ENCODE peak calls at places on chromosome 5, in seven cellular contexts. One of them, this sample, is unnamed.

GRCh38 chr5:108579236-108579635 is 168.5 kb upstream of the FER start:
- DNase-seq in sigmoid colon: no peak
- DNase-seq in aorta: no peak
- DNase-seq in breast epithelium: no peak
- DNase-seq in ELF-1: no peak
- DNase-seq in fibroblast of mammary gland: no peak
- DNase-seq in tibial nerve: no peak
- DNase-seq in this sample: no peak

GRCh38 chr5:178624626-178625546 is 2.0 kb downstream of the CLK4 start:
- DNase-seq in sigmoid colon: no peak
- DNase-seq in aorta: no peak
- DNase-seq in breast epithelium: no peak
- DNase-seq in ELF-1: peak
- DNase-seq in fibroblast of mammary gland: peak
- DNase-seq in tibial nerve: no peak
- DNase-seq in this sample: no peak

GRCh38 chr5:15459200-15459599 is 40.8 kb upstream of the FBXL7 start:
- DNase-seq in sigmoid colon: no peak
- DNase-seq in aorta: no peak
- DNase-seq in breast epithelium: no peak
- DNase-seq in ELF-1: no peak
- DNase-seq in fibroblast of mammary gland: no peak
- DNase-seq in tibial nerve: no peak
- DNase-seq in this sample: no peak

GRCh38 chr5:118857700-118858099 is 130.6 kb downstream of the DTWD2 start:
- DNase-seq in sigmoid colon: no peak
- DNase-seq in aorta: no peak
- DNase-seq in breast epithelium: no peak
- DNase-seq in ELF-1: no peak
- DNase-seq in fibroblast of mammary gland: peak
- DNase-seq in tibial nerve: no peak
- DNase-seq in this sample: no peak

GRCh38 chr5:96144289-96144688 is 182.6 kb upstream of the ELL2 start:
- DNase-seq in sigmoid colon: no peak
- DNase-seq in aorta: no peak
- DNase-seq in breast epithelium: no peak
- DNase-seq in ELF-1: peak
- DNase-seq in fibroblast of mammary gland: no peak
- DNase-seq in tibial nerve: no peak
- DNase-seq in this sample: no peak

GRCh38 chr5:123088031-123088805 is 823 bp upstream of the PRDM6 start:
- DNase-seq in sigmoid colon: peak
- DNase-seq in aorta: peak
- DNase-seq in breast epithelium: peak
- DNase-seq in ELF-1: peak
- DNase-seq in fibroblast of mammary gland: no peak
- DNase-seq in tibial nerve: no peak
- DNase-seq in this sample: no peak

GRCh38 chr5:102099766-102100331 is 196.2 kb downstream of the SLCO4C1 start:
- DNase-seq in sigmoid colon: no peak
- DNase-seq in aorta: no peak
- DNase-seq in breast epithelium: no peak
- DNase-seq in ELF-1: no peak
- DNase-seq in fibroblast of mammary gland: no peak
- DNase-seq in tibial nerve: no peak
- DNase-seq in this sample: no peak

GRCh38 chr5:134833340-134834032 is 12.3 kb upstream of the C5orf24 start:
- DNase-seq in sigmoid colon: no peak
- DNase-seq in aorta: no peak
- DNase-seq in breast epithelium: no peak
- DNase-seq in ELF-1: no peak
- DNase-seq in fibroblast of mammary gland: no peak
- DNase-seq in tibial nerve: no peak
- DNase-seq in this sample: no peak

GRCh38 chr5:10124287-10124686 is 125.4 kb downstream of the ATPSCKMT start:
- DNase-seq in sigmoid colon: peak
- DNase-seq in aorta: no peak
- DNase-seq in breast epithelium: no peak
- DNase-seq in ELF-1: no peak
- DNase-seq in fibroblast of mammary gland: no peak
- DNase-seq in tibial nerve: no peak
- DNase-seq in this sample: no peak

GRCh38 chr5:103512506-103512905 is 50.1 kb downstream of the NUDT12 start:
- DNase-seq in sigmoid colon: no peak
- DNase-seq in aorta: no peak
- DNase-seq in breast epithelium: no peak
- DNase-seq in ELF-1: no peak
- DNase-seq in fibroblast of mammary gland: no peak
- DNase-seq in tibial nerve: no peak
- DNase-seq in this sample: no peak

GRCh38 chr5:122653087-122654017 is 121.5 kb upstream of the SNX2 start:
- DNase-seq in sigmoid colon: no peak
- DNase-seq in aorta: no peak
- DNase-seq in breast epithelium: no peak
- DNase-seq in ELF-1: no peak
- DNase-seq in fibroblast of mammary gland: peak
- DNase-seq in tibial nerve: no peak
- DNase-seq in this sample: no peak

GRCh38 chr5:96431376-96432244 is 1.4 kb downstream of the PCSK1 start:
- DNase-seq in sigmoid colon: no peak
- DNase-seq in aorta: peak
- DNase-seq in breast epithelium: no peak
- DNase-seq in ELF-1: peak
- DNase-seq in fibroblast of mammary gland: peak
- DNase-seq in tibial nerve: no peak
- DNase-seq in this sample: no peak

GRCh38 chr5:78095119-78095518 is 199.4 kb downstream of the AP3B1 start:
- DNase-seq in sigmoid colon: no peak
- DNase-seq in aorta: no peak
- DNase-seq in breast epithelium: no peak
- DNase-seq in ELF-1: no peak
- DNase-seq in fibroblast of mammary gland: no peak
- DNase-seq in tibial nerve: no peak
- DNase-seq in this sample: no peak

GRCh38 chr5:107478068-107478641 is 192.6 kb downstream of the EFNA5 start:
- DNase-seq in sigmoid colon: no peak
- DNase-seq in aorta: no peak
- DNase-seq in breast epithelium: no peak
- DNase-seq in ELF-1: no peak
- DNase-seq in fibroblast of mammary gland: no peak
- DNase-seq in tibial nerve: no peak
- DNase-seq in this sample: no peak

GRCh38 chr5:133817456-133817855 is 151.0 kb downstream of the C5orf15 start:
- DNase-seq in sigmoid colon: no peak
- DNase-seq in aorta: no peak
- DNase-seq in breast epithelium: no peak
- DNase-seq in ELF-1: no peak
- DNase-seq in fibroblast of mammary gland: no peak
- DNase-seq in tibial nerve: no peak
- DNase-seq in this sample: no peak

This sample was measured in germinal center.